ENCODE peak calls at places on chromosomes 7 and 10, in seven cellular contexts. L is MM.1S; Q is cardiac fibroblast; Y is CD8-positive, alpha-beta T cell; N is AG09309; W is esophagus squamous epithelium; F is endothelial cell. U is an unnamed sample.

GRCh38 chr7:152664636-152665035 is 11.3 kb downstream of the XRCC2 start:
- DNase-seq in L (no peak), Q (peak; percentile 84), Y (no peak), N (no peak), W (no peak), F (peak; percentile 4), U (no peak)

GRCh38 chr7:111763221-111763791 is 201.0 kb upstream of the IMMP2L start:
- DNase-seq in L (peak; percentile 42), Q (peak; percentile 82), Y (no peak), N (peak; percentile 29), W (no peak), F (peak; percentile 36), U (no peak)

GRCh38 chr7:30062587-30062986 is 34.4 kb downstream of the PLEKHA8 start:
- DNase-seq in L (peak; percentile 30), Q (peak; percentile 67), Y (no peak), N (peak; percentile 28), W (no peak), F (no peak), U (no peak)

GRCh38 chr7:24833548-24833947 is 76.3 kb upstream of the GSDME start:
- DNase-seq in L (no peak), Q (no peak), Y (no peak), N (no peak), W (no peak), F (no peak), U (no peak)

GRCh38 chr10:7354330-7355047 is 56.3 kb downstream of the SFMBT2 start:
- DNase-seq in L (no peak), Q (peak; percentile 20), Y (no peak), N (no peak), W (no peak), F (no peak), U (no peak)

GRCh38 chr10:15335500-15335899 is 35.6 kb downstream of the FAM171A1 start:
- DNase-seq in L (no peak), Q (peak; percentile 52), Y (no peak), N (no peak), W (no peak), F (no peak), U (no peak)

GRCh38 chr10:65751218-65751617 is 1174.6 kb upstream of the LRRTM3 start:
- DNase-seq in L (no peak), Q (no peak), Y (no peak), N (no peak), W (no peak), F (no peak), U (no peak)

GRCh38 chr10:117391436-117392205 is 16.4 kb upstream of the PDZD8 start:
- DNase-seq in L (no peak), Q (peak; percentile 59), Y (no peak), N (no peak), W (no peak), F (peak; percentile 43), U (no peak)

GRCh38 chr7:105857009-105857952 is 19.1 kb downstream of the ATXN7L1 start:
- DNase-seq in L (no peak), Q (no peak), Y (no peak), N (no peak), W (no peak), F (no peak), U (no peak)

GRCh38 chr7:152137476-152138025 is 112.1 kb downstream of the GALNT11 start:
- DNase-seq in L (no peak), Q (peak; percentile 36), Y (no peak), N (no peak), W (no peak), F (no peak), U (no peak)

GRCh38 chr7:158966780-158967390 is 110.5 kb downstream of the DYNC2I1 start:
- DNase-seq in L (no peak), Q (no peak), Y (no peak), N (no peak), W (no peak), F (no peak), U (no peak)

GRCh38 chr7:91233201-91233600 is 31.0 kb upstream of the FZD1 start:
- DNase-seq in L (no peak), Q (no peak), Y (no peak), N (no peak), W (no peak), F (no peak), U (no peak)

GRCh38 chr10:124476043-124476725 is 14.6 kb downstream of the LHPP start:
- DNase-seq in L (no peak), Q (no peak), Y (no peak), N (no peak), W (no peak), F (no peak), U (no peak)

GRCh38 chr10:124701881-124702656 is 42.1 kb downstream of the FAM53B start:
- DNase-seq in L (peak; percentile 61), Q (peak; percentile 86), Y (peak; percentile 38), N (no peak), W (no peak), F (no peak), U (no peak)

GRCh38 chr10:116460219-116460618 is 32.6 kb downstream of the PNLIPRP3 start:
- DNase-seq in L (no peak), Q (no peak), Y (no peak), N (no peak), W (no peak), F (no peak), U (no peak)

GRCh38 chr7:37957236-37957970 is 37.0 kb downstream of the EPDR1 start:
- DNase-seq in L (no peak), Q (no peak), Y (no peak), N (no peak), W (no peak), F (no peak), U (no peak)

GRCh38 chr10:44853148-44853734 is 57.9 kb upstream of the TMEM72 start:
- DNase-seq in L (peak; percentile 34), Q (peak; percentile 74), Y (no peak), N (peak; percentile 27), W (no peak), F (no peak), U (no peak)
- TF ChIP-seq CTCF in L (peak; percentile 53), Q (peak; percentile 59), Y (no peak), N (peak; percentile 68), W (no peak), F (no peak), U (no peak)

GRCh38 chr10:101708870-101709269 is 13.9 kb upstream of the FBXW4 start:
- DNase-seq in L (no peak), Q (no peak), Y (no peak), N (no peak), W (no peak), F (no peak), U (no peak)

GRCh38 chr10:101708073-101708472 is 13.1 kb upstream of the FBXW4 start:
- DNase-seq in L (no peak), Q (no peak), Y (no peak), N (no peak), W (no peak), F (no peak), U (no peak)

GRCh38 chr10:101710793-101711192 is 15.8 kb upstream of the FBXW4 start:
- DNase-seq in L (no peak), Q (no peak), Y (no peak), N (no peak), W (no peak), F (no peak), U (no peak)

GRCh38 chr10:101709359-101710063 is 14.5 kb upstream of the FBXW4 start:
- DNase-seq in L (no peak), Q (no peak), Y (no peak), N (no peak), W (no peak), F (no peak), U (no peak)

DNA sequence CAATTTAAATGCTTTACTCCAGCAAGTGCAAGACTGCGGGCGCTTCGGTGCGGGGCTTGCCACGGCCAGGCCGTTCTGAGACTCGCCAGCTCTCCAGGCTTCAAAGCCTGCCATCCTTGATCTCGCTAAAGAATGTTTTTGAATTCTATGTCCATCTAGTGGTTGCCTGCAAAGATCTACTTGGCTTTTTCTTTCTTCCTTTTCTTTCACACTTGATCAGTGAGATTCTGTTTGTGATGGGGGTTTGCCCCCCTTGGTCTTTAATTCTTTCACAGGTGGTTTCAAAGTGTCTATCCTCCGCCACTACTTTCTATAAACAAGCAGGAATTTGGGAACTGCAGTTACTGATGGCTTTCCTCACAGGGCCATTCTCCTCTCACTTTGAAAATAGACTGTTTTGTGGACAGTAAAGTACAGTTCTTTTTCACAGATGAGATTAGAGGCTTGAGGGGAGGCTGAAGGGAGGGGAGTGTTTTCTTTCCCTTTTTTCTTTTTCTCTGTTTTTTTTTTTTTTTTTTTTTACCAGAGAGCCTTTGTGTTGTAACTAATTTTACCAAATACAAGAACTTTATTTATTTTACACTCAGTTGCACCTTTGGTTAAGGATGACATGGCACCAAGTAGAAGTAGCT is 15.2 kb upstream of the FBXW4 start:
- DNase-seq in L (no peak), Q (peak; percentile 15), Y (no peak), N (no peak), W (no peak), F (no peak), U (no peak)
- TF ChIP-seq CTCF in L (no peak), Q (peak; percentile 3), Y (no peak), N (no peak), W (no peak), F (no peak), U (no peak)

DNA sequence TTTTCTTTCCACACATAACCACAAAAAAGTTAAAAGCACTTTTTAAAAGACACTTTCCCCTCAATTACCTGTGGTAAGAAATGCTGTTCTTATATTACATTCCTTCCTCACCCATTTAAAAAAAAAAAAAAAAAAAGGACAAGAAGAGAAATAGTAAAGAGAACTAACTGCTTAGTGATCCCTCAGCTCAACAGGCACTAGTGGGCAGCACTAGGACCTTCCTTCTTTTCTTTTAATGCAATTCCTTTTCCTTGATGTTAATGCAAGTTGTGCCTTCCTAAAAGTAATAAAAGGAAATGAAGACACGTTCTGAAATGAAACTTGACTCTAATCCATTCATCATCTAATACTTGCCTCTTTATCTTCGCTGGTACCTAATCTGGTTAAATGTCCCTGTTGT is 189.6 kb downstream of the TCF7L2 start:
- DNase-seq in L (no peak), Q (peak; percentile 47), Y (no peak), N (no peak), W (no peak), F (no peak), U (no peak)
- TF ChIP-seq CTCF in L (no peak), Q (peak; percentile 27), Y (no peak), N (peak; percentile 60), W (no peak), F (no peak), U (peak; percentile 20)

GRCh38 chr7:143256932-143257331 is 6.3 kb upstream of the GSTK1 start:
- DNase-seq in L (no peak), Q (no peak), Y (no peak), N (no peak), W (no peak), F (no peak), U (no peak)

GRCh38 chr7:143255564-143255963 is 7.7 kb upstream of the GSTK1 start:
- DNase-seq in L (no peak), Q (peak; percentile 57), Y (no peak), N (no peak), W (no peak), F (no peak), U (no peak)

GRCh38 chr7:143257501-143257900 is 5.7 kb upstream of the GSTK1 start:
- DNase-seq in L (no peak), Q (no peak), Y (no peak), N (no peak), W (no peak), F (no peak), U (no peak)

GRCh38 chr7:143258830-143259229 is 4.4 kb upstream of the GSTK1 start:
- DNase-seq in L (peak; percentile 91), Q (peak; percentile 32), Y (no peak), N (no peak), W (no peak), F (no peak), U (no peak)

DNA sequence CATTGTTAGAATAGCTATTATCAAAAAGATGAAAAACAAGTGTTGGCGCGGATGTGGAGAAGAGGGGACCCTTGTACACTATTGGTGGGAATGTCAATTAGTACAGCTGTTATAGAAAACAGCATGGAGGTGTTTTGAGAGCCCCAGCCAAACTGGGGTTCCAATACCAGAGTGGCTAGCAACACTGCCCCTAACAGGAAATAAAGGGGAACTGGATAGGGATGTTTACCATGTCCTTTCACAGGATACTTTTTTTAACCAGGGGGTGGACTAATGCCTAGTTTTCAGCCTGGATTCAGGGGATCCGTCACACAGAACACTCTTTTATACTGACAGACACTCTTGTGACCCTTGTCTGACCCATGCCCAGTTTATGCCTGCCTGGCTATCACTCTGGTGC is 6.9 kb upstream of the GSTK1 start:
- DNase-seq in L (no peak), Q (no peak), Y (no peak), N (no peak), W (no peak), F (no peak), U (no peak)
- TF ChIP-seq CTCF in L (no peak), Q (peak; percentile 33), Y (no peak), N (no peak), W (no peak), F (no peak), U (no peak)

U was measured in progenitor cell of endocrine pancreas.